ENCODE peak calls at places on chromosomes 16 and 17, in five cellular contexts. O is A549, Z is HAP-1, T is A673, N is suprapubic skin. A is an unnamed sample. For H3K4me1, the result is how much of the 10 kb centered on the place peaks cover.

GRCh38 chr17:9224485-9224884 is 203.2 kb downstream of the NTN1 start:
- DNase-seq in O (no peak), Z (no peak), T (no peak), N (no peak), A (no peak)

GRCh38 chr17:74369221-74369620 is 1.9 kb downstream of the GPR142 start:
- DNase-seq in O (no peak), Z (no peak), T (peak), N (no peak), A (no peak)

GRCh38 chr17:44995602-44996001 is 27.5 kb upstream of the C1QL1 start:
- DNase-seq in O (no peak), Z (no peak), T (no peak), N (no peak), A (no peak)

GRCh38 chr16:49701867-49702494 is 153.9 kb downstream of the ZNF423 start:
- DNase-seq in O (no peak), Z (peak), T (peak), N (peak), A (no peak)

GRCh38 chr16:80997964-80998620 is 8.6 kb downstream of the CMC2 start:
- DNase-seq in O (no peak), Z (no peak), T (no peak), N (no peak), A (no peak)

GRCh38 chr16:85168732-85169256 is 56.5 kb upstream of the CIBAR2 start:
- DNase-seq in O (peak), Z (peak), T (peak), N (peak), A (no peak)

GRCh38 chr16:57185945-57186629 is at the start of the genes PSME3IP1 and RSPRY1:
- DNase-seq in O (peak), Z (peak), T (peak), N (peak), A (peak)

GRCh38 chr16:49700928-49701685 is 154.8 kb downstream of the ZNF423 start:
- DNase-seq in O (no peak), Z (peak), T (peak), N (no peak), A (no peak)

GRCh38 chr17:17151055-17151454 is 55.1 kb downstream of the PLD6 start:
- DNase-seq in O (peak), Z (no peak), T (peak), N (no peak), A (no peak)

GRCh38 chr16:3909791-3910583 is 29.5 kb upstream of the CREBBP start:
- DNase-seq in O (no peak), Z (no peak), T (no peak), N (no peak), A (no peak)

GRCh38 chr16:12016166-12016947 is 39.8 kb downstream of the SNX29 start:
- DNase-seq in O (no peak), Z (no peak), T (no peak), N (no peak), A (no peak)

GRCh38 chr17:57739402-57740224 is 5.5 kb downstream of the CCDC182 start:
- DNase-seq in O (peak), Z (no peak), T (peak), N (no peak), A (peak)

GRCh38 chr16:20114356-20114755 is 40.7 kb upstream of the GPR139 start:
- DNase-seq in O (peak), Z (no peak), T (peak), N (no peak), A (peak)

GRCh38 chr16:64206877-64207276 is 915.0 kb downstream of the CDH11 start:
- DNase-seq in O (no peak), Z (no peak), T (peak), N (no peak), A (no peak)

GRCh38 chr16:10386517-10387377 is 886 bp downstream of the ATF7IP2 start:
- DNase-seq in O (no peak), Z (peak), T (peak), N (no peak), A (no peak)

GRCh38 chr17:80260791-80261158 is at the start of gene RNF213:
- DNase-seq in O (peak), Z (peak), T (peak), N (no peak), A (no peak)

GRCh38 chr16:19384656-19385055 is 33.0 kb upstream of the TMC5 start:
- DNase-seq in O (no peak), Z (no peak), T (no peak), N (no peak), A (no peak)

GRCh38 chr17:51612692-51613091 is 352.3 kb downstream of the UTP18 start:
- DNase-seq in O (no peak), Z (no peak), T (no peak), N (no peak), A (no peak)

GRCh38 chr16:23975293-23975692 is 139.5 kb downstream of the PRKCB start:
- DNase-seq in O (no peak), Z (no peak), T (no peak), N (no peak), A (no peak)

GRCh38 chr17:61064087-61064951 is 335.3 kb upstream of the TBX2 start:
- DNase-seq in O (no peak), Z (no peak), T (no peak), N (no peak), A (no peak)

GRCh38 chr17:50693041-50693682 is 14.6 kb downstream of the ANKRD40 start:
- DNase-seq in O (peak), Z (no peak), T (no peak), N (peak), A (no peak)

GRCh38 chr17:10063730-10064221 is 134.6 kb downstream of the GAS7 start:
- DNase-seq in O (no peak), Z (no peak), T (no peak), N (peak), A (no peak)

GRCh38 chr17:28469376-28469775 is 4.1 kb upstream of the SLC13A2 start:
- DNase-seq in O (no peak), Z (no peak), T (no peak), N (no peak), A (no peak)

GRCh38 chr16:65618931-65619330 is 497.1 kb upstream of the CDH11 start:
- DNase-seq in O (no peak), Z (no peak), T (peak), N (no peak), A (no peak)

GRCh38 chr16:65621640-65622039 is 499.8 kb upstream of the CDH11 start:
- DNase-seq in O (no peak), Z (no peak), T (no peak), N (no peak), A (no peak)

GRCh38 chr16:65619606-65620005 is 497.7 kb upstream of the CDH11 start:
- DNase-seq in O (no peak), Z (no peak), T (no peak), N (no peak), A (no peak)

GRCh38 chr16:65617421-65617820 is 495.6 kb upstream of the CDH11 start:
- DNase-seq in O (no peak), Z (no peak), T (no peak), N (no peak), A (no peak)

DNA sequence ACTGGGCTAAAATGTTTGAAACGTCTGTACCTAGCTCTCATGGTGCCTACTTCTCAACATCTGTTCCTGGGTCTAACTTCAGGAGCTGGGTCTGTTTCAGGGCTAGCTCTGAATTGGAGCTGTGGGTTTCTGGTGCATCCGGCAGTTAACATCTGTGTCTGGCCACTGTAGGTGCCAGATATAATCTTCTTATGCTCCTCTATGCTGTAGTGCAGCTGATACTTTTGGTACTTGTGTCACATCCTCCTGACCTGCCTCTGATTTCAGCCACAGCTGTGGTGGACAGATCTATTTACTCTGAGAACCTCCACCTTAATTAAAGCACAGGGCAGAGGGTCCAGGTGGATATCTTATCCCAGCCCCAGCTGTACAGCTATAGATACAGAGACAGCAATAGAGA is 496.5 kb upstream of the CDH11 start:
- DNase-seq in O (no peak), Z (no peak), T (peak), N (no peak), A (no peak)
- H3K4me1 ChIP-seq in O (under half), Z (under half), T (under half), N (under half), A (under half)

GRCh38 chr16:70714526-70715112 is 28.8 kb upstream of the MTSS2 start:
- DNase-seq in O (no peak), Z (no peak), T (no peak), N (no peak), A (no peak)

GRCh38 chr16:70717817-70718216 is 32.0 kb upstream of the MTSS2 start:
- DNase-seq in O (no peak), Z (no peak), T (no peak), N (no peak), A (no peak)

GRCh38 chr16:70717065-70717464 is 31.2 kb upstream of the MTSS2 start:
- DNase-seq in O (no peak), Z (no peak), T (no peak), N (no peak), A (no peak)

GRCh38 chr16:70715113-70715711 is 29.4 kb upstream of the MTSS2 start:
- DNase-seq in O (peak), Z (no peak), T (peak), N (no peak), A (no peak)

GRCh38 chr16:70715860-70716357 is 30.1 kb upstream of the MTSS2 start:
- DNase-seq in O (no peak), Z (no peak), T (peak), N (no peak), A (no peak)
- H3K4me1 ChIP-seq in O (under half), Z (under half), T (under half), N (under half), A (under half)

GRCh38 chr16:8620535-8620934 is 963 bp upstream of the METTL22 start:
- DNase-seq in O (no peak), Z (no peak), T (no peak), N (no peak), A (no peak)

GRCh38 chr16:8623634-8624033 is 2.1 kb downstream of the METTL22 start:
- DNase-seq in O (no peak), Z (no peak), T (no peak), N (no peak), A (no peak)

GRCh38 chr16:8621572-8622314 is at the start of gene METTL22:
- DNase-seq in O (peak), Z (peak), T (peak), N (peak), A (peak)

GRCh38 chr16:8621221-8621571 is 302 bp upstream of the METTL22 start:
- DNase-seq in O (no peak), Z (no peak), T (no peak), N (no peak), A (no peak)

GRCh38 chr16:8622315-8622656 is 788 bp downstream of the METTL22 start:
- DNase-seq in O (no peak), Z (peak), T (no peak), N (no peak), A (no peak)
- H3K4me1 ChIP-seq in O (under half), Z (under half), T (under half), N (under half), A (under half)

DNA sequence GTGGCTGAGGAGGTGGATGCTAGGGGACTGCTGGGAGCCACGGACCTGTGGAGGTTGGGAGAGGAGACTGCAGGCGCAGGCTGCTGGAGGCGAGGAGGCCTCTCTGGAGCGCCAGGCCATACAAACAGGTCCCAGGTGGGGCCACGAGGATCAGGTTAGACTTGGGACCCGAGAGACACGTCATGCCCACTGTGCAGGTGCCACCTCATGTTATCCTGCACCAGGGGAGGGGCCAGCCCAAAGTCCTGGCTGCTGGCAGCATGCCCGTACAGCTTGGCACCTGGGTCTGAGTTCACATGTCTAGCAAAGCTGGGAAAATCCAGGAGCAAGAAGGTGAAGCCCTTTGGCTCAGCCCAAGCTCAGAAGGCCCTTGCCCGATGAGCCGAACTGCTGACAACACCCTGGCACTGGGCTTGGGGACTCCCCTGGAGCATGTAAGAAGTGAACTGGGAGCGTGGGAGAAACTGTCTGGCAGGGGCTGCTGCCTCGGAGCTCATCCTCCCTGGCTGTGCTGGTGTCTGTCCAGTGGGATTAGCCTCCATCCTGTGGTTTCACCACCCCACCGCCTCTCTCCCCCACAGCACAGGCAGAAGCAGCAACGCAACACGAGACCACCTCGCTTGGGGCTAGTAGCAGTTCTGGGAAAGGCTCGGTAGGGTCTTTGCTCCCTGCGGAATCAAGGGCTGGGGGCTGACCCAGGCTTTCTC is 5.3 kb downstream of the ARHGDIA start:
- DNase-seq in O (no peak), Z (no peak), T (no peak), N (no peak), A (no peak)
- H3K4me1 ChIP-seq in O (half or more), Z (under half), T (under half), N (half or more), A (half or more)